ENCODE peak calls at places on chromosomes 6 and 20, in seven cellular contexts. One of them, this sample, is unnamed.

GRCh38 chr6:121885399-121886152 is 450.1 kb downstream of the GJA1 start:
- DNase-seq in SK-N-SH: no peak
- DNase-seq in breast epithelium: no peak
- DNase-seq in stomach: no peak
- DNase-seq in HCT116: no peak
- DNase-seq in transverse colon: no peak
- DNase-seq in sigmoid colon: no peak
- DNase-seq in this sample: no peak

GRCh38 chr6:10558575-10558974 is 37.4 kb downstream of the GCNT2 start:
- DNase-seq in SK-N-SH: peak; percentile 50
- DNase-seq in breast epithelium: no peak
- DNase-seq in stomach: peak; percentile 74
- DNase-seq in HCT116: no peak
- DNase-seq in transverse colon: peak; percentile 63
- DNase-seq in sigmoid colon: peak; percentile 71
- DNase-seq in this sample: no peak

GRCh38 chr20:40189621-40190020 is 499.4 kb downstream of the MAFB start:
- DNase-seq in SK-N-SH: no peak
- DNase-seq in breast epithelium: no peak
- DNase-seq in stomach: no peak
- DNase-seq in HCT116: no peak
- DNase-seq in transverse colon: no peak
- DNase-seq in sigmoid colon: no peak
- DNase-seq in this sample: no peak

GRCh38 chr6:132354517-132355167 is 46.6 kb downstream of the MOXD1 start:
- DNase-seq in SK-N-SH: no peak
- DNase-seq in breast epithelium: no peak
- DNase-seq in stomach: peak; percentile 44
- DNase-seq in HCT116: no peak
- DNase-seq in transverse colon: peak; percentile 70
- DNase-seq in sigmoid colon: no peak
- DNase-seq in this sample: no peak

GRCh38 chr20:32737371-32738223 is 5.7 kb downstream of the COMMD7 start:
- DNase-seq in SK-N-SH: no peak
- DNase-seq in breast epithelium: no peak
- DNase-seq in stomach: no peak
- DNase-seq in HCT116: no peak
- DNase-seq in transverse colon: no peak
- DNase-seq in sigmoid colon: no peak
- DNase-seq in this sample: no peak

GRCh38 chr6:42025066-42025789 is 25.1 kb upstream of the TAF8 start:
- DNase-seq in SK-N-SH: no peak
- DNase-seq in breast epithelium: no peak
- DNase-seq in stomach: no peak
- DNase-seq in HCT116: no peak
- DNase-seq in transverse colon: no peak
- DNase-seq in sigmoid colon: no peak
- DNase-seq in this sample: peak; percentile 70

GRCh38 chr20:11766961-11767360 is 150.7 kb upstream of the BTBD3 start:
- DNase-seq in SK-N-SH: no peak
- DNase-seq in breast epithelium: no peak
- DNase-seq in stomach: no peak
- DNase-seq in HCT116: no peak
- DNase-seq in transverse colon: no peak
- DNase-seq in sigmoid colon: no peak
- DNase-seq in this sample: no peak

GRCh38 chr20:47093567-47093966 is 198.9 kb downstream of the EYA2 start:
- DNase-seq in SK-N-SH: no peak
- DNase-seq in breast epithelium: no peak
- DNase-seq in stomach: no peak
- DNase-seq in HCT116: no peak
- DNase-seq in transverse colon: no peak
- DNase-seq in sigmoid colon: no peak
- DNase-seq in this sample: no peak

GRCh38 chr20:9510926-9511325 is 3.5 kb upstream of the LAMP5 start:
- DNase-seq in SK-N-SH: no peak
- DNase-seq in breast epithelium: no peak
- DNase-seq in stomach: no peak
- DNase-seq in HCT116: no peak
- DNase-seq in transverse colon: no peak
- DNase-seq in sigmoid colon: no peak
- DNase-seq in this sample: no peak

GRCh38 chr6:105474234-105474633 is 71.4 kb upstream of the PREP start:
- DNase-seq in SK-N-SH: no peak
- DNase-seq in breast epithelium: no peak
- DNase-seq in stomach: no peak
- DNase-seq in HCT116: no peak
- DNase-seq in transverse colon: no peak
- DNase-seq in sigmoid colon: no peak
- DNase-seq in this sample: no peak

GRCh38 chr6:29762781-29763214 is 39.6 kb downstream of the HLA-F start:
- DNase-seq in SK-N-SH: no peak
- DNase-seq in breast epithelium: no peak
- DNase-seq in stomach: no peak
- DNase-seq in HCT116: no peak
- DNase-seq in transverse colon: no peak
- DNase-seq in sigmoid colon: no peak
- DNase-seq in this sample: no peak

GRCh38 chr6:77324851-77325250 is 138.4 kb downstream of the HTR1B start:
- DNase-seq in SK-N-SH: no peak
- DNase-seq in breast epithelium: no peak
- DNase-seq in stomach: no peak
- DNase-seq in HCT116: no peak
- DNase-seq in transverse colon: no peak
- DNase-seq in sigmoid colon: no peak
- DNase-seq in this sample: no peak

GRCh38 chr6:43496370-43497128 is 13.6 kb downstream of the LRRC73 start:
- DNase-seq in SK-N-SH: peak; percentile 80
- DNase-seq in breast epithelium: no peak
- DNase-seq in stomach: no peak
- DNase-seq in HCT116: no peak
- DNase-seq in transverse colon: no peak
- DNase-seq in sigmoid colon: no peak
- DNase-seq in this sample: no peak

GRCh38 chr20:44548171-44548678 is 26.4 kb upstream of the SERINC3 start:
- DNase-seq in SK-N-SH: no peak
- DNase-seq in breast epithelium: no peak
- DNase-seq in stomach: no peak
- DNase-seq in HCT116: no peak
- DNase-seq in transverse colon: no peak
- DNase-seq in sigmoid colon: no peak
- DNase-seq in this sample: no peak

GRCh38 chr6:1336246-1336843 is 24.4 kb downstream of the FOXQ1 start:
- DNase-seq in SK-N-SH: no peak
- DNase-seq in breast epithelium: peak; percentile 56
- DNase-seq in stomach: peak; percentile 76
- DNase-seq in HCT116: peak; percentile 70
- DNase-seq in transverse colon: peak; percentile 69
- DNase-seq in sigmoid colon: no peak
- DNase-seq in this sample: peak; percentile 68

GRCh38 chr6:30951907-30952469 is 11.2 kb downstream of the MUCL3 start:
- DNase-seq in SK-N-SH: no peak
- DNase-seq in breast epithelium: no peak
- DNase-seq in stomach: no peak
- DNase-seq in HCT116: no peak
- DNase-seq in transverse colon: no peak
- DNase-seq in sigmoid colon: no peak
- DNase-seq in this sample: no peak

GRCh38 chr6:3278691-3279090 is 19.9 kb downstream of the PSMG4 start:
- DNase-seq in SK-N-SH: no peak
- DNase-seq in breast epithelium: no peak
- DNase-seq in stomach: no peak
- DNase-seq in HCT116: no peak
- DNase-seq in transverse colon: peak; percentile 2
- DNase-seq in sigmoid colon: peak; percentile 41
- DNase-seq in this sample: no peak

GRCh38 chr6:84137989-84138575 is 89.4 kb downstream of the CEP162 start:
- DNase-seq in SK-N-SH: no peak
- DNase-seq in breast epithelium: no peak
- DNase-seq in stomach: no peak
- DNase-seq in HCT116: no peak
- DNase-seq in transverse colon: no peak
- DNase-seq in sigmoid colon: no peak
- DNase-seq in this sample: no peak

GRCh38 chr20:46438156-46438750 is 31.8 kb upstream of the ELMO2 start:
- DNase-seq in SK-N-SH: peak; percentile 65
- DNase-seq in breast epithelium: no peak
- DNase-seq in stomach: no peak
- DNase-seq in HCT116: peak; percentile 21
- DNase-seq in transverse colon: no peak
- DNase-seq in sigmoid colon: no peak
- DNase-seq in this sample: no peak

GRCh38 chr6:25193147-25193864 is 85.9 kb upstream of the CARMIL1 start:
- DNase-seq in SK-N-SH: no peak
- DNase-seq in breast epithelium: no peak
- DNase-seq in stomach: no peak
- DNase-seq in HCT116: peak; percentile 58
- DNase-seq in transverse colon: no peak
- DNase-seq in sigmoid colon: peak; percentile 76
- DNase-seq in this sample: no peak
- TF ChIP-seq POLR2AphosphoS5 in SK-N-SH: peak; percentile 61
- TF ChIP-seq POLR2AphosphoS5 in breast epithelium: peak; percentile 25
- TF ChIP-seq POLR2AphosphoS5 in stomach: peak; percentile 25
- TF ChIP-seq POLR2AphosphoS5 in HCT116: no peak
- TF ChIP-seq POLR2AphosphoS5 in transverse colon: no peak
- TF ChIP-seq POLR2AphosphoS5 in sigmoid colon: peak; percentile 38
- TF ChIP-seq POLR2AphosphoS5 in this sample: no peak

GRCh38 chr20:4371623-4372246 is 350.0 kb upstream of the PRND start:
- DNase-seq in SK-N-SH: no peak
- DNase-seq in breast epithelium: no peak
- DNase-seq in stomach: no peak
- DNase-seq in HCT116: no peak
- DNase-seq in transverse colon: no peak
- DNase-seq in sigmoid colon: no peak
- DNase-seq in this sample: no peak
- H3K4me1 ChIP-seq in SK-N-SH: peaks cover 12% of the 10 kb centered on the region
- H3K4me1 ChIP-seq in breast epithelium: no peaks in the 10 kb centered on the region
- H3K4me1 ChIP-seq in stomach: no peaks in the 10 kb centered on the region
- H3K4me1 ChIP-seq in HCT116: no peaks in the 10 kb centered on the region
- H3K4me1 ChIP-seq in transverse colon: no peaks in the 10 kb centered on the region
- H3K4me1 ChIP-seq in sigmoid colon: no peaks in the 10 kb centered on the region
- H3K4me1 ChIP-seq in this sample: no peaks in the 10 kb centered on the region

GRCh38 chr20:63539092-63539430 is 1.9 kb upstream of the PTK6 start:
- DNase-seq in SK-N-SH: no peak
- DNase-seq in breast epithelium: no peak
- DNase-seq in stomach: no peak
- DNase-seq in HCT116: no peak
- DNase-seq in transverse colon: no peak
- DNase-seq in sigmoid colon: no peak
- DNase-seq in this sample: peak; percentile 75

GRCh38 chr20:63536241-63536977 is 767 bp downstream of the PTK6 start:
- DNase-seq in SK-N-SH: peak; percentile 92
- DNase-seq in breast epithelium: peak; percentile 82
- DNase-seq in stomach: peak; percentile 71
- DNase-seq in HCT116: no peak
- DNase-seq in transverse colon: peak; percentile 46
- DNase-seq in sigmoid colon: no peak
- DNase-seq in this sample: peak; percentile 86

GRCh38 chr20:63538204-63539091 is 1.3 kb upstream of the PTK6 start:
- DNase-seq in SK-N-SH: no peak
- DNase-seq in breast epithelium: peak; percentile 91
- DNase-seq in stomach: peak; percentile 96
- DNase-seq in HCT116: no peak
- DNase-seq in transverse colon: peak; percentile 93
- DNase-seq in sigmoid colon: no peak
- DNase-seq in this sample: peak; percentile 92

GRCh38 chr20:63536997-63537524 is at the start of gene PTK6:
- DNase-seq in SK-N-SH: no peak
- DNase-seq in breast epithelium: no peak
- DNase-seq in stomach: peak; percentile 84
- DNase-seq in HCT116: no peak
- DNase-seq in transverse colon: peak; percentile 87
- DNase-seq in sigmoid colon: no peak
- DNase-seq in this sample: peak; percentile 93

DNA sequence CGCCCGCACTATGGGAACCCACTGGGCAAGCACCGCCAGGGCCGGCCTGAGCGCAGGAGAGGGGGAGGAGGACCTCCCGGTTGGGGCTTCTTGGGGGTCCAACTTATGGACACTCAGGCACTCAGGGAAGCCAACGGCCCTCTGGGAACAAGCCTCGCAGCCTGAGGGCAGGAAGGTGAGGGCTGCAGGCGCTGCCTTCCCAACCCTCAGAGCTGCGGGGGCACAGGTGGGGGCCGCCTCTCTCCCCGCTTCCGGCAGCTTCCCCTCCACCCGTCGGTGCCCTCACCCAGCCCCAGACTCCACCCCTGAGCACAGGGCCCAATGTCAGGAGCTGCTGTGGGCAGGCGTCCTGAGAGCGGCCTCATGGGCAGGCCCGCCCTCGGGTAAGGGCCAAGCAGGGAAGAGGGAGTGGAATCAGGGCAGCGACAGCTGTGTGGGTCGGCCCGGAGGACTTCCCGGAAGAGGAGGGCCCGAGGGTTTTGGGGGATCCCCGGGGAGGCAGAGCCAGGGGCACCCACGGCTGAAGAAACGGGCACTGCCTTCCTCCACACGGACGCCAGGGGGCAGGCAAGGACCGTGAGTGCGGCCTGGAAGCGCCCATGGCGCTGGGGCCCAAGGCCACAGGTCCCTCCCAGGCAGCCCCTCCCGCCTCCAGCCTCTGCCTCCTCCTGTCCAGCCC is 488 bp upstream of the PTK6 start:
- DNase-seq in SK-N-SH: peak; percentile 97
- DNase-seq in breast epithelium: peak; percentile 89
- DNase-seq in stomach: peak; percentile 96
- DNase-seq in HCT116: peak; percentile 93
- DNase-seq in transverse colon: peak; percentile 97
- DNase-seq in sigmoid colon: peak; percentile 90
- DNase-seq in this sample: peak; percentile 97
- H3K4me3 ChIP-seq in SK-N-SH: peak overlapping the region; percentile 29
- H3K4me3 ChIP-seq in breast epithelium: peak overlapping the region; percentile 37
- H3K4me3 ChIP-seq in stomach: peak overlapping the region; percentile 50
- H3K4me3 ChIP-seq in HCT116: peak overlapping the region; percentile 67
- H3K4me3 ChIP-seq in transverse colon: peak overlapping the region; percentile 56
- H3K4me3 ChIP-seq in sigmoid colon: peak overlapping the region; percentile 34
- H3K4me3 ChIP-seq in this sample: peak overlapping the region; percentile 50

DNA sequence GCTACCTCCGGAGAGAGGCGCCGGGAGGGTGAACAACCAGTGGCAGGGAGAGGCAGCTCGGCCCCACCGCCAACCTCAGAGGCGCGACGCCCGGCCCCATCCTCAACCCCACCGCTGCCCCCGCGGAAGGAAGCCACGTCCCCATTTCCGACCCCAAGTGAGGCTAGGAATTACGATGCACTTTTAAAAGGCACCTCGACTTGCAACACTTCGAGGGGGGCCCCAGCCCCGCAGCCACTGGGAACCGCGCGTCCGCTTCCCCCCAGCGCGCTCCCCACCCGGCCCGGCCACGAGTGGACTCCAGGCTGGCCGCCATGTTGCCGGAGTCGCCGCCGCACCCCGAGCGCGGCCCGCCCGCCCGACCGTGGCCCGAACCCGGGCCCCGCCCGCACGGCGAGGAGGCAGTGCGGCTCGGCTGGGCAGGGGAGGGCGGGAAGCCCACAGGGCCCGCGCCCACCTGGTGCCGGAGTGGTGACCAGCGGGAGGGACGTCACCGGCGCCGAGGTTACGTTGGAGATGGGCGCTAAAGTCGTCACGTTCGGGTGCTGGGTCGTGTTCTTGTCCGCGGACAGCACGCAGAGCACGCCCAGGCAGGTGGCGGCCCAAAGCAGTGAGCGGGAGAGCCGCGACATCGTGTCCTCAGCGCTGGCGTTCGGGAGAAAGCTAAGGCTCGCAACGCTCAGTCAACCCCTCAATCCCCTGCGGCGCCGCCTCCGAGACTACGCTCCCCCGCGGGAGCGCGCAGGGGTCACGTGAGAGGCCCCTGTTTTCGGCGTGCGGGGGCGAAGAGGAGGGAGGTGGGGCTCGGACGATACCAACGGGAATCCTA is at the start of gene CD164:
- DNase-seq in SK-N-SH: peak; percentile 98
- DNase-seq in breast epithelium: peak; percentile 94
- DNase-seq in stomach: peak; percentile 93
- DNase-seq in HCT116: peak; percentile 87
- DNase-seq in transverse colon: peak; percentile 94
- DNase-seq in sigmoid colon: peak; percentile 97
- DNase-seq in this sample: peak; percentile 97
- TF ChIP-seq POLR2AphosphoS5 in SK-N-SH: peak; percentile 80
- TF ChIP-seq POLR2AphosphoS5 in breast epithelium: peak; percentile 98
- TF ChIP-seq POLR2AphosphoS5 in stomach: peak; percentile 99
- TF ChIP-seq POLR2AphosphoS5 in HCT116: peak; percentile 90
- TF ChIP-seq POLR2AphosphoS5 in transverse colon: peak; percentile 99
- TF ChIP-seq POLR2AphosphoS5 in sigmoid colon: peak; percentile 98
- TF ChIP-seq POLR2AphosphoS5 in this sample: peak; percentile 97